ENCODE peak calls at places on chromosomes 7 and 10, in six cellular contexts. One of them, this sample, is unnamed.

GRCh38 chr7:80335473-80336232 is 176.2 kb downstream of the GNAT3 start:
- DNase-seq in H9: no peak
- DNase-seq in H1: no peak
- DNase-seq in IMR-90: peak; percentile 84
- DNase-seq in mesenchymal stem cell: peak; percentile 97
- DNase-seq in trophoblast cell: no peak
- DNase-seq in this sample: peak; percentile 35

GRCh38 chr10:59854571-59854970 is 51.8 kb downstream of the CCDC6 start:
- DNase-seq in H1: no peak
- DNase-seq in mesenchymal stem cell: no peak
- DNase-seq in IMR-90: no peak
- DNase-seq in trophoblast cell: no peak
- DNase-seq in H9: no peak
- DNase-seq in this sample: no peak

GRCh38 chr7:141208539-141208938 is 134.7 kb downstream of the TMEM178B start:
- DNase-seq in H9: peak; percentile 47
- DNase-seq in mesenchymal stem cell: no peak
- DNase-seq in IMR-90: no peak
- DNase-seq in H1: no peak
- DNase-seq in trophoblast cell: no peak
- DNase-seq in this sample: no peak

GRCh38 chr7:157476654-157477549 is 140.1 kb downstream of the DNAJB6 start:
- DNase-seq in trophoblast cell: no peak
- DNase-seq in H1: peak; percentile 41
- DNase-seq in H9: peak; percentile 15
- DNase-seq in mesenchymal stem cell: no peak
- DNase-seq in IMR-90: no peak
- DNase-seq in this sample: no peak

GRCh38 chr7:116528008-116528789 is 3.4 kb downstream of the CAV1 start:
- DNase-seq in trophoblast cell: peak; percentile 55
- DNase-seq in mesenchymal stem cell: peak; percentile 98
- DNase-seq in H1: no peak
- DNase-seq in H9: no peak
- DNase-seq in IMR-90: peak; percentile 97
- DNase-seq in this sample: no peak

GRCh38 chr7:19177269-19177668 is 32.0 kb upstream of the FERD3L start:
- DNase-seq in mesenchymal stem cell: no peak
- DNase-seq in H9: no peak
- DNase-seq in trophoblast cell: no peak
- DNase-seq in IMR-90: no peak
- DNase-seq in H1: no peak
- DNase-seq in this sample: no peak

GRCh38 chr7:76201732-76202665 is at the start of gene SRRM3:
- DNase-seq in IMR-90: peak; percentile 72
- DNase-seq in H9: peak; percentile 88
- DNase-seq in mesenchymal stem cell: peak; percentile 72
- DNase-seq in trophoblast cell: peak; percentile 58
- DNase-seq in H1: peak; percentile 98
- DNase-seq in this sample: peak; percentile 89

GRCh38 chr7:22666732-22667131 is 60.3 kb upstream of the IL6 start:
- DNase-seq in IMR-90: peak; percentile 72
- DNase-seq in H1: no peak
- DNase-seq in mesenchymal stem cell: no peak
- DNase-seq in trophoblast cell: no peak
- DNase-seq in H9: no peak
- DNase-seq in this sample: no peak

GRCh38 chr10:18303851-18304800 is 163.9 kb downstream of the CACNB2 start:
- DNase-seq in IMR-90: no peak
- DNase-seq in mesenchymal stem cell: no peak
- DNase-seq in H9: no peak
- DNase-seq in H1: no peak
- DNase-seq in trophoblast cell: no peak
- DNase-seq in this sample: no peak

GRCh38 chr10:121510201-121510771 is 88.0 kb downstream of the FGFR2 start:
- DNase-seq in H1: no peak
- DNase-seq in H9: no peak
- DNase-seq in mesenchymal stem cell: no peak
- DNase-seq in trophoblast cell: peak; percentile 97
- DNase-seq in IMR-90: no peak
- DNase-seq in this sample: no peak

GRCh38 chr7:44257618-44258422 is 57.0 kb downstream of the YKT6 start:
- DNase-seq in IMR-90: peak; percentile 89
- DNase-seq in H1: no peak
- DNase-seq in mesenchymal stem cell: peak; percentile 95
- DNase-seq in H9: no peak
- DNase-seq in trophoblast cell: peak; percentile 32
- DNase-seq in this sample: no peak

GRCh38 chr10:100969175-100970075 is at the start of gene SEMA4G:
- DNase-seq in IMR-90: peak; percentile 12
- DNase-seq in trophoblast cell: no peak
- DNase-seq in H1: peak; percentile 90
- DNase-seq in mesenchymal stem cell: peak; percentile 41
- DNase-seq in H9: peak; percentile 84
- DNase-seq in this sample: peak; percentile 56

GRCh38 chr7:30503273-30504212 is 1.1 kb downstream of the GGCT start:
- DNase-seq in mesenchymal stem cell: peak; percentile 7
- DNase-seq in IMR-90: no peak
- DNase-seq in trophoblast cell: no peak
- DNase-seq in H9: no peak
- DNase-seq in H1: no peak
- DNase-seq in this sample: no peak

GRCh38 chr7:137381045-137381444 is 37.5 kb upstream of the PTN start:
- DNase-seq in IMR-90: no peak
- DNase-seq in mesenchymal stem cell: no peak
- DNase-seq in H1: no peak
- DNase-seq in H9: no peak
- DNase-seq in trophoblast cell: no peak
- DNase-seq in this sample: no peak

GRCh38 chr10:132868995-132869394 is 73.4 kb downstream of the CFAP46 start:
- DNase-seq in H9: peak; percentile 24
- DNase-seq in IMR-90: no peak
- DNase-seq in H1: no peak
- DNase-seq in trophoblast cell: no peak
- DNase-seq in mesenchymal stem cell: no peak
- DNase-seq in this sample: no peak

GRCh38 chr7:153382591-153383225 is 623.2 kb downstream of the ACTR3B start:
- DNase-seq in trophoblast cell: no peak
- DNase-seq in H1: peak; percentile 11
- DNase-seq in IMR-90: no peak
- DNase-seq in H9: no peak
- DNase-seq in mesenchymal stem cell: no peak
- DNase-seq in this sample: no peak

GRCh38 chr10:11898372-11899066 is 75.4 kb downstream of the PROSER2 start:
- DNase-seq in trophoblast cell: peak; percentile 97
- DNase-seq in IMR-90: peak; percentile 30
- DNase-seq in H1: no peak
- DNase-seq in H9: peak; percentile 24
- DNase-seq in mesenchymal stem cell: no peak
- DNase-seq in this sample: no peak

GRCh38 chr7:110898516-110898915 is 192.4 kb upstream of the LRRN3 start:
- DNase-seq in mesenchymal stem cell: no peak
- DNase-seq in H9: no peak
- DNase-seq in H1: no peak
- DNase-seq in trophoblast cell: no peak
- DNase-seq in IMR-90: peak; percentile 8
- DNase-seq in this sample: no peak

GRCh38 chr7:41097501-41097900 is 605.4 kb downstream of the INHBA start:
- DNase-seq in H9: no peak
- DNase-seq in mesenchymal stem cell: peak; percentile 18
- DNase-seq in H1: no peak
- DNase-seq in IMR-90: peak; percentile 95
- DNase-seq in trophoblast cell: no peak
- DNase-seq in this sample: no peak

GRCh38 chr10:113476673-113477072 is 76.2 kb upstream of the HABP2 start:
- DNase-seq in H9: no peak
- DNase-seq in H1: no peak
- DNase-seq in trophoblast cell: no peak
- DNase-seq in mesenchymal stem cell: no peak
- DNase-seq in IMR-90: no peak
- DNase-seq in this sample: no peak
- H3K14ac ChIP-seq in H9: no peak overlapping the region
- H3K14ac ChIP-seq in H1: no peak overlapping the region
- H3K14ac ChIP-seq in trophoblast cell: no peak overlapping the region
- H3K14ac ChIP-seq in mesenchymal stem cell: no peak overlapping the region
- H3K14ac ChIP-seq in IMR-90: no peak overlapping the region
- H3K14ac ChIP-seq in this sample: no peak overlapping the region

GRCh38 chr10:102113956-102114857 is 6.0 kb downstream of the LDB1 start:
- DNase-seq in trophoblast cell: no peak
- DNase-seq in IMR-90: no peak
- DNase-seq in H9: peak; percentile 38
- DNase-seq in mesenchymal stem cell: peak; percentile 55
- DNase-seq in H1: peak; percentile 62
- DNase-seq in this sample: no peak

GRCh38 chr10:102113261-102113955 is 6.8 kb downstream of the LDB1 start:
- DNase-seq in IMR-90: no peak
- DNase-seq in H1: no peak
- DNase-seq in trophoblast cell: peak; percentile 37
- DNase-seq in mesenchymal stem cell: no peak
- DNase-seq in H9: no peak
- DNase-seq in this sample: no peak

GRCh38 chr10:102115775-102116174 is 4.4 kb downstream of the LDB1 start:
- DNase-seq in H1: no peak
- DNase-seq in mesenchymal stem cell: peak; percentile 18
- DNase-seq in IMR-90: peak; percentile 24
- DNase-seq in H9: no peak
- DNase-seq in trophoblast cell: no peak
- DNase-seq in this sample: no peak

GRCh38 chr10:102117391-102118159 is 2.6 kb downstream of the LDB1 start:
- DNase-seq in H9: peak; percentile 77
- DNase-seq in trophoblast cell: no peak
- DNase-seq in H1: peak; percentile 73
- DNase-seq in mesenchymal stem cell: peak; percentile 88
- DNase-seq in IMR-90: peak; percentile 73
- DNase-seq in this sample: peak; percentile 59

DNA sequence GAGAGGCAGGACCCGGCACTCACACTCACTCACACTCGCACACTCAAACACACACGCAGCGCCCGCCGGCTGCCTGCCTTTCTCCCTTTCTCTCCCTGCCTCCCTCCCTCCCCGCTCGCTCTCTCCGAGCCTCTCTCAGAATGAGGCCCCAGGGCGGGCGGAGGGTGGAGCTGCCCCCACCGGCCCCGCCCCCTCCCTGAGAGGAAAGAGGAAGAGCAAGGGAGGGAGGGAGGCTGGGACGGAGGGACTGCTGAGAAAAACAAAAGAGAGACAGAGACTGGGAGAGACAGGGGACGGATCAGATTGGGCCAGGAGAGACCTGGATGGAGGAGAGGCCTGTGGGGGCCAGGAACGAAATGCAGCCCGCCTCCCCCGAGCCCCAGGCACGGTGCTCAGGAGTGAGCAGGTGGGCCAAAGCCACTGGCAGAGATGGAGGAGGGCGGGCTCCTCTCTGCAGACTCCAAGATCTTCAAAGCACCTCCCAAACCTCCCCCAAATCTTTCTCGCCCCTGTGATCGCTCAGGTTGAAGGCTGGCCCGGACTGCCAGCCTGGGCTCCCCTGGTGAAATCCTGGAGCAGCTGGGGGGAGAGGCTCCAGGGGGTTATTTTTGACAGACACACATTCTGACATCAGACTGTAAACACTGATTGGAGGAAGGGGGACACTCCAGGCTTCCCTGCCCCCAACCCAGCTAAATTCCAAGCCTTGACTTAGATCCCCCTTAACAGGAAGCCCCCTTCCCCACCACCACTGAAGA is 5.1 kb downstream of the LDB1 start:
- DNase-seq in IMR-90: peak; percentile 65
- DNase-seq in H1: peak; percentile 85
- DNase-seq in H9: peak; percentile 94
- DNase-seq in mesenchymal stem cell: peak; percentile 90
- DNase-seq in trophoblast cell: peak; percentile 78
- DNase-seq in this sample: peak; percentile 89
- H2BK5ac ChIP-seq in IMR-90: peak overlapping the region; percentile 92
- H2BK5ac ChIP-seq in H1: peak overlapping the region; percentile 61
- H2BK5ac ChIP-seq in H9: no peak overlapping the region
- H2BK5ac ChIP-seq in mesenchymal stem cell: peak overlapping the region; percentile 54
- H2BK5ac ChIP-seq in trophoblast cell: peak overlapping the region; percentile 55
- H2BK5ac ChIP-seq in this sample: peak overlapping the region; percentile 96

DNA sequence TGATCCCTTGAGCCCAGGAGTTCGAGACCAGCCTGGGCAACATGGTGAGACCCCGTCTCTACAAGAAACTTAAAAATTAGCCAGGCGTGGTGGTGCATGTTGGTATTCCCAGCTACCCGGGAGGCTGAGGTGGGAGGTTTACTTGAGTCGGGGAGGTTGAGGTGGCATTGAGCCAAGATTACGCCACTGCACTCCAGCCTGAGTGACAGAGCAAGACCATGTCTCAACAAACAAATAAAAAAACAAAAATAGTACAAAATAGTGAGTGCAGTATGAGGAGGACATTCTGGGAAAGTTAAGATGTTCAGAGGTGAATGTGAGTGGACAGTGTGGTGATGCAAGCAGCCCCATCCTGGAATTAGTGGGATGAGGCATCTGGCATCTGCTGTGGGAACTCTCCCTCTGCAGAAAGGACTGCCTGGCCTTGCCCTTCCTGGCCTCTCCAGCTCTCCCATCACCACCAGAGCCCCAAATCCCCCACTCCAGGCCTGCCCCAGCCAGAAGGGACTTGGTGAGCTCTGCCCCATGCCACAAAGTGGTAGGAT is 96.6 kb upstream of the PARD3 start:
- DNase-seq in H1: no peak
- DNase-seq in H9: no peak
- DNase-seq in mesenchymal stem cell: no peak
- DNase-seq in IMR-90: peak; percentile 29
- DNase-seq in trophoblast cell: no peak
- DNase-seq in this sample: no peak
- H4K91ac ChIP-seq in H1: no peak overlapping the region
- H4K91ac ChIP-seq in H9: no peak overlapping the region
- H4K91ac ChIP-seq in mesenchymal stem cell: no peak overlapping the region
- H4K91ac ChIP-seq in IMR-90: no peak overlapping the region
- H4K91ac ChIP-seq in trophoblast cell: no peak overlapping the region
- H4K91ac ChIP-seq in this sample: no peak overlapping the region

GRCh38 chr10:124710266-124710881 is 33.8 kb downstream of the FAM53B start:
- DNase-seq in mesenchymal stem cell: no peak
- DNase-seq in trophoblast cell: peak; percentile 75
- DNase-seq in H1: no peak
- DNase-seq in IMR-90: no peak
- DNase-seq in H9: no peak
- DNase-seq in this sample: no peak
- H3K14ac ChIP-seq in mesenchymal stem cell: no peak overlapping the region
- H3K14ac ChIP-seq in trophoblast cell: no peak overlapping the region
- H3K14ac ChIP-seq in H1: no peak overlapping the region
- H3K14ac ChIP-seq in IMR-90: no peak overlapping the region
- H3K14ac ChIP-seq in H9: no peak overlapping the region
- H3K14ac ChIP-seq in this sample: no peak overlapping the region

DNA sequence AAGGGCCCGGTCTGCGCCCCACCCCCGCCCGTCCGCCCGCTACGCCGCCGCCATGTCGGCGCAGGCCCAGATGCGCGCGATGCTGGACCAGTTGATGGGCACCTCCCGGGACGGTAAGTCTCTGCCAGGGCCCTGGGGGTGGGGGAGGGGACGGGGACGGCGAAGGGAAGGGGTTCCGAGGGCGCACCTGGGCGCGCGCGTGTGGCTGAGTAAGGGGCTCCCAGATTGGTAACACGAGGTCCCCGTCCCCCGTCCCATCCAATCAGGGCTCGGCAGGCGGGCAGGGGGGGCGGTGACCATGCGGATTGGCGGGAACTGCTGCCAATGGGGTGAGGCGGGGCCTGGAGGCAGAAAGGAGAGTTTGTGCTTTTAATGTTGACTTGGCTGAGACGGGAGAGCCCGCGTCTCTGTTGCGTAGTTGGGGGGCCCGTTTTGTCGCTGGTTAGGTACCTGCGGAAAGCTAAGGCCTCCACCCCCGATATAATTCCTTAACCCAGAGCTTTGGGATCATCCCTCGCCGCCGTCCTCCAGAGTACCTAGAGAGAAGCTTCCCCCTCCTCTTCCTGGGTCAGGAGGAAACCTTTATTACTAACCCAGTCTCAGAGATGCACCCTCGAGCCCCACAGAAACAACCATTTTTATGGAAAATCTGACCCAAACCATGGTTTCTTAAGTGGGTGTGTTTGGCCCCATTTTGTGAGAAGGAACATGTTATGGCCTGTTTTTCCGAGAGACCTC is 685 bp downstream of the LUC7L2 start:
- DNase-seq in H9: peak; percentile 99
- DNase-seq in mesenchymal stem cell: peak; percentile 95
- DNase-seq in H1: peak; percentile 99
- DNase-seq in IMR-90: peak; percentile 89
- DNase-seq in trophoblast cell: peak; percentile 89
- DNase-seq in this sample: peak; percentile 94
- H2BK5ac ChIP-seq in H9: peak overlapping the region; percentile 1
- H2BK5ac ChIP-seq in mesenchymal stem cell: peak overlapping the region; percentile 97
- H2BK5ac ChIP-seq in H1: peak overlapping the region; percentile 98
- H2BK5ac ChIP-seq in IMR-90: peak overlapping the region; percentile 86
- H2BK5ac ChIP-seq in trophoblast cell: peak overlapping the region; percentile 89
- H2BK5ac ChIP-seq in this sample: peak overlapping the region; percentile 94

This sample was measured in neuronal stem cell.